ENCODE peak calls at places on chromosomes 16 and 17, in nine cellular contexts. O, U, X, G, E, N, B, H and L are unnamed samples. For H3K4me1, the result is how much of the 10 kb centered on the place peaks cover.

GRCh38 chr16:89363621-89364393 is 126.6 kb downstream of the ANKRD11 start:
- DNase-seq in O (peak), U (peak), X (peak), G (peak), E (peak), N (peak), B (no peak), H (no peak), L (no peak)

GRCh38 chr16:88769617-88770458 is 15.2 kb downstream of the PIEZO1 start:
- DNase-seq in O (peak), U (no peak), X (no peak), G (peak), E (peak), N (peak), B (no peak), H (no peak), L (peak)

GRCh38 chr16:57607676-57608461 is 20.6 kb upstream of the ADGRG1 start:
- DNase-seq in O (no peak), U (no peak), X (no peak), G (no peak), E (no peak), N (no peak), B (no peak), H (no peak), L (peak)

GRCh38 chr17:35515027-35515426 is 22.5 kb downstream of the SLFN12L start:
- DNase-seq in O (no peak), U (no peak), X (no peak), G (no peak), E (no peak), N (no peak), B (no peak), H (no peak), L (no peak)

GRCh38 chr16:72482695-72483094 is 310.7 kb upstream of the PMFBP1 start:
- DNase-seq in O (no peak), U (no peak), X (no peak), G (no peak), E (no peak), N (no peak), B (no peak), H (no peak), L (no peak)

GRCh38 chr17:73138541-73139138 is 26.2 kb upstream of the SSTR2 start:
- DNase-seq in O (no peak), U (no peak), X (no peak), G (peak), E (no peak), N (no peak), B (no peak), H (no peak), L (no peak)

GRCh38 chr17:9935408-9935807 is 30.3 kb upstream of the RCVRN start:
- DNase-seq in O (no peak), U (no peak), X (peak), G (peak), E (no peak), N (no peak), B (no peak), H (no peak), L (peak)

GRCh38 chr16:84712138-84712671 is 12.4 kb downstream of the USP10 start:
- DNase-seq in O (no peak), U (no peak), X (no peak), G (no peak), E (no peak), N (no peak), B (no peak), H (no peak), L (no peak)

GRCh38 chr16:88303890-88304819 is 78.6 kb upstream of the ZNF469 start:
- DNase-seq in O (peak), U (peak), X (peak), G (peak), E (no peak), N (peak), B (peak), H (no peak), L (peak)

GRCh38 chr17:51997723-51998122 is 160.8 kb downstream of the CA10 start:
- DNase-seq in O (no peak), U (no peak), X (no peak), G (no peak), E (no peak), N (no peak), B (no peak), H (no peak), L (no peak)

GRCh38 chr17:82114872-82115271 is 16.8 kb upstream of the FASN start:
- DNase-seq in O (no peak), U (no peak), X (no peak), G (no peak), E (no peak), N (no peak), B (no peak), H (no peak), L (no peak)
- H3K4me3 ChIP-seq in O (no peak), U (no peak), X (no peak), G (no peak), E (no peak), N (no peak), B (no peak), H (no peak), L (no peak)

DNA sequence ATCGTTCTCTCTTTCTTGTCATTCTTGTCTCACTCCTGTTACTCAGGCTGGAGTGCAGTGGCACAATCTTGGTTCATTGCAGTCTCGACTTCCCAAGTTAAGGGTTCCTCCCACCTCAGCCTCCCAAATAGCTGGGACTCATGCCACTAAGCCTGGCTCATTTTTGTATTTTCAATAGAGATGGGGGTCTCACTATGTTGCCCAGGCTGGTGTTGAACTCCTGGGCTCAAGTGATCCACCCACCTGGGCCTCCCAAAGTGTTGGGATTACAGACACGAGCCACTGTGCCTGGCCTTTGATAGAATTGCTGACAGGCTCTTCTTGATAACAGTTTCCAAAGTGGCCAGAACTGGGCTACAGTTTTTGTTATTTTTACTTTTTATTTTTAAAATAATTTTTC is 32.3 kb downstream of the TPPP3 start:
- DNase-seq in O (no peak), U (no peak), X (no peak), G (no peak), E (no peak), N (no peak), B (no peak), H (no peak), L (no peak)
- H3K27ac ChIP-seq in O (no peak), U (no peak), X (no peak), G (no peak), E (no peak), N (no peak), B (no peak), H (no peak), L (no peak)

GRCh38 chr17:63443053-63443452 is 3.1 kb downstream of the CYB561 start:
- DNase-seq in O (no peak), U (no peak), X (no peak), G (no peak), E (no peak), N (no peak), B (no peak), H (no peak), L (no peak)

GRCh38 chr17:63440770-63441335 is 5.3 kb downstream of the CYB561 start:
- DNase-seq in O (no peak), U (no peak), X (no peak), G (no peak), E (no peak), N (no peak), B (no peak), H (no peak), L (no peak)

GRCh38 chr17:63442549-63443035 is 3.5 kb downstream of the CYB561 start:
- DNase-seq in O (no peak), U (no peak), X (no peak), G (no peak), E (no peak), N (no peak), B (no peak), H (no peak), L (no peak)

GRCh38 chr17:63442074-63442473 is 4.0 kb downstream of the CYB561 start:
- DNase-seq in O (no peak), U (no peak), X (no peak), G (no peak), E (no peak), N (no peak), B (no peak), H (no peak), L (no peak)

GRCh38 chr17:63441654-63442053 is 4.5 kb downstream of the CYB561 start:
- DNase-seq in O (no peak), U (no peak), X (no peak), G (no peak), E (no peak), N (no peak), B (no peak), H (no peak), L (no peak)
- H3K4me1 ChIP-seq in O (under half), U (under half), X (under half), G (under half), E (under half), N (under half), B (under half), H (under half), L (under half)

GRCh38 chr17:50141750-50142119 is 8.7 kb downstream of the PPP1R9B start:
- DNase-seq in O (no peak), U (no peak), X (no peak), G (no peak), E (no peak), N (no peak), B (no peak), H (no peak), L (no peak)

GRCh38 chr17:50141026-50141749 is 9.3 kb downstream of the PPP1R9B start:
- DNase-seq in O (no peak), U (no peak), X (no peak), G (no peak), E (no peak), N (no peak), B (no peak), H (no peak), L (no peak)

GRCh38 chr17:50137050-50137449 is 7.1 kb upstream of the SAMD14 start:
- DNase-seq in O (no peak), U (no peak), X (no peak), G (no peak), E (no peak), N (no peak), B (no peak), H (no peak), L (no peak)

GRCh38 chr17:50139185-50139783 is 9.3 kb upstream of the SAMD14 start:
- DNase-seq in O (no peak), U (no peak), X (no peak), G (no peak), E (no peak), N (no peak), B (no peak), H (no peak), L (peak)

GRCh38 chr17:50139950-50140885 is 10.3 kb upstream of the SAMD14 start:
- DNase-seq in O (peak), U (peak), X (peak), G (peak), E (peak), N (peak), B (peak), H (no peak), L (peak)
- H3K4me3 ChIP-seq in O (no peak), U (no peak), X (no peak), G (no peak), E (no peak), N (no peak), B (no peak), H (no peak), L (no peak)

GRCh38 chr17:18262111-18262510 is 1.6 kb downstream of the MIEF2 start:
- DNase-seq in O (no peak), U (no peak), X (no peak), G (peak), E (no peak), N (no peak), B (no peak), H (no peak), L (no peak)

GRCh38 chr17:18261146-18261515 is 669 bp downstream of the MIEF2 start:
- DNase-seq in O (peak), U (peak), X (no peak), G (peak), E (peak), N (peak), B (peak), H (peak), L (peak)

GRCh38 chr17:18260332-18261145 is at the start of gene MIEF2:
- DNase-seq in O (peak), U (peak), X (peak), G (peak), E (peak), N (peak), B (peak), H (peak), L (peak)

GRCh38 chr17:18262641-18263040 is 2.2 kb downstream of the MIEF2 start:
- DNase-seq in O (no peak), U (no peak), X (no peak), G (no peak), E (no peak), N (no peak), B (no peak), H (no peak), L (no peak)

DNA sequence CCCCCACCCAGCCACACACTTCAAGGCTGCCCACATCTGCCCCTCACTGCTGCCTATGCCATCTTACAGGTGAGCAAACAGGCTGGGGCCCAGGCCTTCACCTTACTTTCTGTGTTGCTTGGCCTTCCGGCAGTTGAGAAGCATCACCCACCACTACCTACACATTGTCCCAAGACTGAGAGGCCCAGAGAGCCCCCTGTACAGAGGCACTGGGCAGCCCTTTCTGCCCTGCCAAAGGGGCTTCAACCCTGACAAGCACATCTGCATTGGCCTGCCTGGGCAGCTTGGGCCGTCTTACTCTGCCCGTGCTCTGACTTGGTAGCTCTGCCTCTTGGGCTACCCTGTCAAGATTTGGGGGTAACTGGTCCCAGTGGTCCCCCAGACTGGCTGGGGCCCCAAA is 1.2 kb downstream of the MIEF2 start:
- DNase-seq in O (no peak), U (no peak), X (no peak), G (no peak), E (no peak), N (no peak), B (no peak), H (no peak), L (peak)
- H3K27ac ChIP-seq in O (peak), U (peak), X (peak), G (peak), E (peak), N (peak), B (peak), H (peak), L (peak)

GRCh38 chr16:20871258-20871657 is 28.9 kb downstream of the DCUN1D3 start:
- DNase-seq in O (no peak), U (no peak), X (no peak), G (no peak), E (no peak), N (no peak), B (no peak), H (no peak), L (no peak)
- H3K4me1 ChIP-seq in O (under half), U (under half), X (under half), G (under half), E (under half), N (half or more), B (under half), H (half or more), L (under half)

GRCh38 chr17:31582151-31582907 is 190.9 kb downstream of the RAB11FIP4 start:
- DNase-seq in O (no peak), U (peak), X (peak), G (peak), E (peak), N (no peak), B (no peak), H (no peak), L (peak)

GRCh38 chr17:31579265-31579664 is 187.8 kb downstream of the RAB11FIP4 start:
- DNase-seq in O (peak), U (peak), X (peak), G (peak), E (no peak), N (no peak), B (no peak), H (no peak), L (no peak)

GRCh38 chr17:31580331-31581021 is 189.0 kb downstream of the RAB11FIP4 start:
- DNase-seq in O (no peak), U (peak), X (peak), G (peak), E (no peak), N (no peak), B (no peak), H (peak), L (peak)

GRCh38 chr17:31581491-31581890 is 190.0 kb downstream of the RAB11FIP4 start:
- DNase-seq in O (peak), U (peak), X (no peak), G (peak), E (no peak), N (no peak), B (peak), H (no peak), L (peak)

GRCh38 chr17:31581022-31581483 is 189.6 kb downstream of the RAB11FIP4 start:
- DNase-seq in O (peak), U (peak), X (peak), G (peak), E (peak), N (no peak), B (peak), H (peak), L (peak)
- H3K4me3 ChIP-seq in O (no peak), U (no peak), X (no peak), G (no peak), E (no peak), N (no peak), B (no peak), H (peak), L (no peak)

DNA sequence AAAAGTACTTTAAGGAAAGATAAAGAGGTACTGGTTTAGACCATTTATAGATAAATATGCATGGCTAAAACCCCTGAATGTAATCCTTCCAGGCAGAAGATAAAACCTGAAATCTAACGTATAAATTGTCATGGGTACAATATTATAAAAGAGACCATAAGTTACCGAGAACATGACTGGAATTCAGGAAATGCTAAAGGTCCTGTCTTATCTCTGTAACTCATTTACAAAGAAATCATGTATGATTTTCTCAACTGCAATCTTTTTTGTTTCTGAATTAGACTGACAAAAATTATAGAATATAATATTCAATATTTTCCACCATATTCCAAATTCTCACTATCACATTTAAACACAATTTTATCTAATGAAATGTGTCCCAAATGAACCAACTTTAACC is 9.3 kb upstream of the KANSL1 start:
- DNase-seq in O (no peak), U (no peak), X (no peak), G (no peak), E (no peak), N (no peak), B (no peak), H (no peak), L (no peak)
- H3K27ac ChIP-seq in O (no peak), U (no peak), X (peak), G (no peak), E (peak), N (no peak), B (no peak), H (no peak), L (no peak)

DNA sequence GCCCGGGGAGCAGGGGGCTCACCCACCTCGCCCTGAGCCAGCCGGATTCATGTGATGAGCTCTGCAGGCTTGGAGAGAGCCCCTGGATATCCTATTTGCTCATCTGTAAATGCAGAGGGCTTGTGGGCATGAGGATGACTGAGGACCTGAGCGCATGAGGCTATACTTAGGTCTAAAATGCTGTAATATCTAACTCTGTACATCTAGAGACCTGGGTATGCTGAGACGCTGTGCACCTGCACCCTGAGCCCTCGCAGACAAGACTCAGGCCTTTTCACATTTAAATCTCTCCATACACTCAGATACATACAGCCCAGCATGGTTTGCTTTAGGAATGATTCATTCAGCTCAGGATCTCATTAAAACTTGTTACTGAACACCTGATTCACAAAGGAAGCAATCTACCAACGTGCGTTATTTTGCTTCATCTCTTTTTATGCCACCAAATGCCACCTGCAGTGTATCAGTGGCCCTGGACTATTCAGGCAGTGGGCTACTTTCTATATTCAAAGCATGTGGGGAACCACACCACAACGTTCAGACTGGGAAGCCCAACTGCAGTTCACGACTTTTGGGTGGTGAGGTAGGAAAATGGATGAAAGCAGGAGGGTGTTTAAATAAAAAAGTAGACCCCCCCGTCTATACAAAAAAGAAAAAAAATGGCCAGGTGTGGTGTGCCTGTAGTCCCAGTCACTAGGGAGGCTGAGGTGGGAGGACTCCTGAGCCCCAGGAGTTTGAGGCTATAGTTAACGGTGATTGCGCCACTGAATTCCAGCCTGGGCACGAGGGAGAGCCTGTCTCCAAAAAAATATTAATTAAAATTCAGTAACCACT is 12.0 kb downstream of the USP7 start:
- DNase-seq in O (no peak), U (no peak), X (no peak), G (no peak), E (no peak), N (no peak), B (no peak), H (no peak), L (no peak)
- H3K4me1 ChIP-seq in O (under half), U (under half), X (under half), G (under half), E (half or more), N (under half), B (under half), H (under half), L (under half)